ENCODE peak calls at places on chromosomes 13 and 19, in ten cellular contexts. U is choroid plexus epithelial cell, I is C1 segment of cervical spinal cord, A is colonic mucosa, D is mucosa of descending colon, L is BJ, P is EH, S is AG10803, T is HCEC 1CT, E is heart right ventricle. H is an unnamed sample.

GRCh38 chr19:13748169-13748884 is 16.0 kb upstream of the MRI1 start:
- DNase-seq in U (peak), I (no peak), A (peak), D (no peak), L (no peak), P (peak), S (peak), T (peak), E (no peak), H (peak)

GRCh38 chr19:10699650-10700335 is 1.4 kb upstream of the QTRT1 start:
- DNase-seq in U (peak), I (no peak), A (peak), D (no peak), L (no peak), P (peak), S (peak), T (peak), E (no peak), H (peak)

GRCh38 chr19:7953060-7953459 is 9.6 kb upstream of the TIMM44 start:
- DNase-seq in U (peak), I (no peak), A (no peak), D (peak), L (no peak), P (peak), S (peak), T (no peak), E (no peak), H (peak)

GRCh38 chr19:51489113-51489512 is 10.8 kb downstream of the CEACAM18 start:
- DNase-seq in U (no peak), I (no peak), A (no peak), D (no peak), L (no peak), P (no peak), S (no peak), T (no peak), E (no peak), H (no peak)

GRCh38 chr19:8571006-8571411 is 6.2 kb downstream of the MYO1F start:
- DNase-seq in U (peak), I (no peak), A (peak), D (peak), L (no peak), P (peak), S (peak), T (peak), E (no peak), H (peak)

GRCh38 chr13:78603240-78603947 is at the start of gene POU4F1:
- DNase-seq in U (no peak), I (no peak), A (peak), D (peak), L (no peak), P (peak), S (no peak), T (no peak), E (peak), H (no peak)

GRCh38 chr19:42440357-42441046 is 2.2 kb downstream of the CXCL17 start:
- DNase-seq in U (peak), I (peak), A (peak), D (peak), L (no peak), P (peak), S (peak), T (peak), E (peak), H (peak)

GRCh38 chr19:39438270-39438934 is 2.7 kb upstream of the RPS16 start:
- DNase-seq in U (peak), I (no peak), A (no peak), D (no peak), L (no peak), P (peak), S (peak), T (peak), E (no peak), H (peak)

GRCh38 chr19:5978606-5979552 is 939 bp upstream of the RANBP3 start:
- DNase-seq in U (no peak), I (no peak), A (no peak), D (no peak), L (no peak), P (no peak), S (no peak), T (no peak), E (no peak), H (no peak)

GRCh38 chr13:34970961-34971360 is 28.9 kb downstream of the NBEA start:
- DNase-seq in U (no peak), I (no peak), A (no peak), D (no peak), L (no peak), P (no peak), S (no peak), T (no peak), E (no peak), H (no peak)

GRCh38 chr13:73943965-73944233 is 190.3 kb downstream of the KLF12 start:
- DNase-seq in U (no peak), I (no peak), A (no peak), D (no peak), L (no peak), P (no peak), S (no peak), T (no peak), E (no peak), H (no peak)